ENCODE peak calls at places on chromosomes 4 and X, in seven cellular contexts. One of them, this sample, is unnamed.

GRCh38 chr4:124053872-124054538 is 657.4 kb downstream of the SPRY1 start:
- DNase-seq in H1: no peak
- DNase-seq in A549: no peak
- DNase-seq in suprapubic skin: no peak
- DNase-seq in ovary: no peak
- DNase-seq in stomach: no peak
- DNase-seq in upper lobe of left lung: no peak
- DNase-seq in this sample: no peak

GRCh38 chr4:83261307-83261706 is 23.3 kb downstream of the COQ2 start:
- DNase-seq in H1: no peak
- DNase-seq in A549: no peak
- DNase-seq in suprapubic skin: no peak
- DNase-seq in ovary: no peak
- DNase-seq in stomach: no peak
- DNase-seq in upper lobe of left lung: no peak
- DNase-seq in this sample: no peak

GRCh38 chr4:54440394-54441223 is 211.5 kb downstream of the PDGFRA start:
- DNase-seq in H1: no peak
- DNase-seq in A549: peak
- DNase-seq in suprapubic skin: no peak
- DNase-seq in ovary: no peak
- DNase-seq in stomach: no peak
- DNase-seq in upper lobe of left lung: no peak
- DNase-seq in this sample: no peak

GRCh38 chrX:17546356-17546755 is 171.4 kb downstream of the NHS start:
- DNase-seq in H1: no peak
- DNase-seq in A549: no peak
- DNase-seq in suprapubic skin: no peak
- DNase-seq in ovary: no peak
- DNase-seq in stomach: no peak
- DNase-seq in upper lobe of left lung: no peak
- DNase-seq in this sample: no peak

GRCh38 chrX:112211459-112211858 is 128.9 kb upstream of the TRPC5 start:
- DNase-seq in H1: no peak
- DNase-seq in A549: no peak
- DNase-seq in suprapubic skin: no peak
- DNase-seq in ovary: no peak
- DNase-seq in stomach: no peak
- DNase-seq in upper lobe of left lung: no peak
- DNase-seq in this sample: no peak

GRCh38 chr4:167930171-167930570 is 162.2 kb upstream of the ANXA10 start:
- DNase-seq in H1: no peak
- DNase-seq in A549: no peak
- DNase-seq in suprapubic skin: no peak
- DNase-seq in ovary: no peak
- DNase-seq in stomach: no peak
- DNase-seq in upper lobe of left lung: no peak
- DNase-seq in this sample: no peak

GRCh38 chr4:81136161-81136910 is 78.7 kb downstream of the PRKG2 start:
- DNase-seq in H1: no peak
- DNase-seq in A549: no peak
- DNase-seq in suprapubic skin: no peak
- DNase-seq in ovary: no peak
- DNase-seq in stomach: no peak
- DNase-seq in upper lobe of left lung: no peak
- DNase-seq in this sample: peak

GRCh38 chr4:10336471-10336870 is 120.8 kb downstream of the ZNF518B start:
- DNase-seq in H1: no peak
- DNase-seq in A549: no peak
- DNase-seq in suprapubic skin: no peak
- DNase-seq in ovary: no peak
- DNase-seq in stomach: no peak
- DNase-seq in upper lobe of left lung: no peak
- DNase-seq in this sample: no peak

GRCh38 chrX:8424941-8425340 is 39.7 kb upstream of the VCX3B start:
- DNase-seq in H1: no peak
- DNase-seq in A549: no peak
- DNase-seq in suprapubic skin: no peak
- DNase-seq in ovary: no peak
- DNase-seq in stomach: no peak
- DNase-seq in upper lobe of left lung: no peak
- DNase-seq in this sample: no peak

GRCh38 chrX:11781133-11781532 is 23.1 kb downstream of the MSL3 start:
- DNase-seq in H1: no peak
- DNase-seq in A549: no peak
- DNase-seq in suprapubic skin: no peak
- DNase-seq in ovary: no peak
- DNase-seq in stomach: no peak
- DNase-seq in upper lobe of left lung: no peak
- DNase-seq in this sample: no peak

GRCh38 chrX:155086202-155086840 is 15.0 kb downstream of the BRCC3 start:
- DNase-seq in H1: peak
- DNase-seq in A549: peak
- DNase-seq in suprapubic skin: no peak
- DNase-seq in ovary: no peak
- DNase-seq in stomach: no peak
- DNase-seq in upper lobe of left lung: no peak
- DNase-seq in this sample: no peak

DNA sequence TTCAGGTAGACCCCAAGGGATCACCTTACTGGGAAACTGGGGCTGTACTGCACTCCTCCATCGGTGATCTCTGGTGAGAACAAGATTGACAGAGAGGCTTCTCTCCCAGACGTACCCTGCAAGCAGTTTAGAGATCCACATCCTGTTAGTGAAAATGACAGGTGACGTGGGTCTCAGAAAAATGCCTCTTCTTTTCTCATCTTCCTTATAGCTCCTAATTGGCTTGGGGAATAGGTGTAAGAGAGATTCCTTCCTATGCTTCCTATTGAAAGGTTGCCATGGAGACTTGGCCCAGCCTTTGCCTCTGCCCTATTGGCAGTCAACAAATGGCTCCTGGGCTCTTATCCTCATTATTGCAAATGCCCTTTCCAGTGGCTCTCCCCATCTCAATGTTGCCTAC is 26.4 kb upstream of the DGKK start:
- DNase-seq in H1: no peak
- DNase-seq in A549: no peak
- DNase-seq in suprapubic skin: no peak
- DNase-seq in ovary: no peak
- DNase-seq in stomach: no peak
- DNase-seq in upper lobe of left lung: no peak
- DNase-seq in this sample: no peak
- TF ChIP-seq EP300 in H1: no peak
- TF ChIP-seq EP300 in A549: no peak
- TF ChIP-seq EP300 in suprapubic skin: no peak
- TF ChIP-seq EP300 in ovary: no peak
- TF ChIP-seq EP300 in stomach: no peak
- TF ChIP-seq EP300 in upper lobe of left lung: no peak
- TF ChIP-seq EP300 in this sample: no peak

GRCh38 chr4:4761128-4761991 is 98.1 kb upstream of the MSX1 start:
- DNase-seq in H1: peak
- DNase-seq in A549: no peak
- DNase-seq in suprapubic skin: no peak
- DNase-seq in ovary: no peak
- DNase-seq in stomach: no peak
- DNase-seq in upper lobe of left lung: no peak
- DNase-seq in this sample: no peak
- TF ChIP-seq CTCF in H1: peak
- TF ChIP-seq CTCF in A549: no peak
- TF ChIP-seq CTCF in suprapubic skin: no peak
- TF ChIP-seq CTCF in ovary: no peak
- TF ChIP-seq CTCF in stomach: no peak
- TF ChIP-seq CTCF in upper lobe of left lung: no peak
- TF ChIP-seq CTCF in this sample: no peak

DNA sequence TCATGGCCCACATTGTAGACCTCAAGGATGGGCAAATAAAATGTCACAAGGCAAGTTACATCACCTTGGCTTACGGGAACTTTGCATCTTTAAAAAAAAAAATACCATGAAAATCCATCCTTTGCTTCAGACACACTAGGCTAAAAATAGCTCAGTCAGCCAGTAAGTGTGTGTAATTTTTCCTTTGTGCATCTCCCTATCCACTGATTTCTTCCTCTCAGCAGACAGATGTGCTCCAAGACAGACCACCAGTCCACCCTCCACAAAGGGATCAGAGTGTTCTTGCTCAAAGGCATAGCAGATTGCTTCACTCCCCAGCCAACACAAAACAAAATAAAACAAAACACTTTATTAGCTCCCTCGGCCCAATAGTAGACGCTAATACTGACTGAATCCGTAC is 14.6 kb downstream of the LDB2 start:
- DNase-seq in H1: no peak
- DNase-seq in A549: no peak
- DNase-seq in suprapubic skin: no peak
- DNase-seq in ovary: no peak
- DNase-seq in stomach: no peak
- DNase-seq in upper lobe of left lung: no peak
- DNase-seq in this sample: no peak
- TF ChIP-seq EP300 in H1: no peak
- TF ChIP-seq EP300 in A549: no peak
- TF ChIP-seq EP300 in suprapubic skin: no peak
- TF ChIP-seq EP300 in ovary: no peak
- TF ChIP-seq EP300 in stomach: no peak
- TF ChIP-seq EP300 in upper lobe of left lung: no peak
- TF ChIP-seq EP300 in this sample: no peak

DNA sequence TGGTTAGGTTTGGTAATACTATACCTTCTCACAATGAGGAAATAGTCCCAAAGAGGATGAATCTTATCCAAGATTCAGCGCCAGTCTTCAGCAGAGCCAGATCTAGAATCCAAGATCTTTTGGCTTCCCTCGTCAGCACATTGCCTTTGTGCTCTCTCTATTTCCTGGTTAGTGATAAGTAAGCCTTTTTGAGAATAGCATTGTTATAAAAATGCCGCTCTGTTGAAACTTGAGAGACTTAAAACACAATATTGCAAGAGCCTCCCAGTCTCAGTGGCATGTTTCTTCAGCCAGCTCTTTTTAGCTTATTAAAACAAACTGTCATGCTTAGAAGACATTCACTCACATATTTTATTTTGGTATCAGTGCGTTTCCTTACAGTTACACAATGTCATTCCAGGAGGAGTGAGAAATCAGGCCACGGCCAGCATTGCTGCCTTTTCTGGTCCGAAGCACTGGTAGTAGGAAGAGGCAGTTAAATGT is 141.4 kb downstream of the KLHL8 start:
- DNase-seq in H1: no peak
- DNase-seq in A549: no peak
- DNase-seq in suprapubic skin: peak
- DNase-seq in ovary: no peak
- DNase-seq in stomach: no peak
- DNase-seq in upper lobe of left lung: no peak
- DNase-seq in this sample: no peak
- TF ChIP-seq CTCF in H1: no peak
- TF ChIP-seq CTCF in A549: no peak
- TF ChIP-seq CTCF in suprapubic skin: no peak
- TF ChIP-seq CTCF in ovary: no peak
- TF ChIP-seq CTCF in stomach: no peak
- TF ChIP-seq CTCF in upper lobe of left lung: no peak
- TF ChIP-seq CTCF in this sample: no peak

GRCh38 chr4:116537828-116538227 is 547.5 kb downstream of the TRAM1L1 start:
- DNase-seq in H1: no peak
- DNase-seq in A549: no peak
- DNase-seq in suprapubic skin: no peak
- DNase-seq in ovary: no peak
- DNase-seq in stomach: no peak
- DNase-seq in upper lobe of left lung: no peak
- DNase-seq in this sample: no peak
- TF ChIP-seq EP300 in H1: no peak
- TF ChIP-seq EP300 in A549: no peak
- TF ChIP-seq EP300 in suprapubic skin: no peak
- TF ChIP-seq EP300 in ovary: no peak
- TF ChIP-seq EP300 in stomach: no peak
- TF ChIP-seq EP300 in upper lobe of left lung: no peak
- TF ChIP-seq EP300 in this sample: no peak